ENCODE peak calls at places on chromosomes 11 and 22, in six cellular contexts. Q is EL, K is NCI-H774, V is right cardiac atrium, X is nephron progenitor cell, N is non-pigmented ciliary epithelial cell. F is an unnamed sample.

GRCh38 chr22:37401401-37401859 is 25.8 kb downstream of the ELFN2 start:
- DNase-seq in X (no peak), K (no peak), Q (no peak), V (peak), N (no peak), F (peak)

GRCh38 chr11:78251083-78251699 is 62.5 kb downstream of the USP35 start:
- DNase-seq in V (no peak), N (peak), X (no peak), K (no peak), Q (peak), F (no peak)

GRCh38 chr22:42263944-42264343 is 6.5 kb downstream of the TCF20 start:
- DNase-seq in K (no peak), N (no peak), X (no peak), V (no peak), Q (no peak), F (no peak)

GRCh38 chr11:30091728-30092127 is 74.9 kb upstream of the KCNA4 start:
- DNase-seq in X (no peak), Q (no peak), N (no peak), V (no peak), K (no peak), F (no peak)

GRCh38 chr11:279040-279965 is 1.1 kb downstream of the NLRP6 start:
- DNase-seq in Q (no peak), X (no peak), N (no peak), V (no peak), K (no peak), F (no peak)

GRCh38 chr11:117584056-117584830 is 212.8 kb downstream of the DSCAML1 start:
- DNase-seq in X (no peak), N (no peak), V (no peak), Q (peak), K (no peak), F (no peak)

GRCh38 chr22:41361716-41362310 is 19.9 kb upstream of the TEF start:
- DNase-seq in Q (peak), X (no peak), K (no peak), N (no peak), V (no peak), F (no peak)

GRCh38 chr11:723120-723883 is 17.3 kb downstream of the EPS8L2 start:
- DNase-seq in V (no peak), N (peak), Q (peak), K (no peak), X (no peak), F (no peak)

GRCh38 chr22:25558341-25558740 is 6.1 kb upstream of the GRK3 start:
- DNase-seq in X (no peak), Q (no peak), K (no peak), V (no peak), N (no peak), F (no peak)

GRCh38 chr22:33126881-33127280 is 68.7 kb upstream of the SYN3 start:
- DNase-seq in N (no peak), Q (no peak), V (no peak), K (no peak), X (no peak), F (no peak)

GRCh38 chr11:1267441-1268100 is 41.9 kb downstream of the TOLLIP start:
- DNase-seq in X (no peak), K (no peak), Q (no peak), N (no peak), V (no peak), F (no peak)